ENCODE peak calls at places on chromosomes 6 and 20, in eight cellular contexts. One of them, this sample, is unnamed.

GRCh38 chr6:15244605-15245360 is 1.1 kb upstream of the JARID2 start:
- DNase-seq in mesothelial cell of epicardium: peak; percentile 71
- DNase-seq in cardiac fibroblast: peak; percentile 85
- DNase-seq in uterus: peak; percentile 82
- DNase-seq in natural killer cell: peak; percentile 66
- DNase-seq in neural crest cell: peak; percentile 42
- DNase-seq in neural progenitor cell: peak; percentile 90
- DNase-seq in GM20000: peak; percentile 77
- DNase-seq in this sample: peak; percentile 69

GRCh38 chr6:52352239-52353008 is 9.5 kb upstream of the PAQR8 start:
- DNase-seq in mesothelial cell of epicardium: no peak
- DNase-seq in cardiac fibroblast: peak; percentile 84
- DNase-seq in uterus: no peak
- DNase-seq in natural killer cell: no peak
- DNase-seq in neural crest cell: no peak
- DNase-seq in neural progenitor cell: peak; percentile 16
- DNase-seq in GM20000: peak; percentile 54
- DNase-seq in this sample: no peak

GRCh38 chr20:47133809-47134456 is 222.6 kb downstream of the ZMYND8 start:
- DNase-seq in mesothelial cell of epicardium: peak; percentile 42
- DNase-seq in cardiac fibroblast: peak; percentile 89
- DNase-seq in uterus: no peak
- DNase-seq in natural killer cell: no peak
- DNase-seq in neural crest cell: no peak
- DNase-seq in neural progenitor cell: no peak
- DNase-seq in GM20000: no peak
- DNase-seq in this sample: no peak

GRCh38 chr6:16849280-16850210 is 88.3 kb upstream of the ATXN1 start:
- DNase-seq in mesothelial cell of epicardium: no peak
- DNase-seq in cardiac fibroblast: peak; percentile 51
- DNase-seq in uterus: no peak
- DNase-seq in natural killer cell: no peak
- DNase-seq in neural crest cell: no peak
- DNase-seq in neural progenitor cell: no peak
- DNase-seq in GM20000: no peak
- DNase-seq in this sample: no peak

GRCh38 chr6:128244751-128245405 is 275.5 kb downstream of the PTPRK start:
- DNase-seq in mesothelial cell of epicardium: no peak
- DNase-seq in cardiac fibroblast: peak; percentile 17
- DNase-seq in uterus: no peak
- DNase-seq in natural killer cell: no peak
- DNase-seq in neural crest cell: no peak
- DNase-seq in neural progenitor cell: no peak
- DNase-seq in GM20000: no peak
- DNase-seq in this sample: no peak

GRCh38 chr6:129501401-129502051 is 208.5 kb downstream of the ARHGAP18 start:
- DNase-seq in mesothelial cell of epicardium: no peak
- DNase-seq in cardiac fibroblast: peak; percentile 91
- DNase-seq in uterus: peak; percentile 71
- DNase-seq in natural killer cell: no peak
- DNase-seq in neural crest cell: no peak
- DNase-seq in neural progenitor cell: peak; percentile 43
- DNase-seq in GM20000: no peak
- DNase-seq in this sample: no peak

GRCh38 chr6:146357578-146358340 is 185.9 kb upstream of the RAB32 start:
- DNase-seq in mesothelial cell of epicardium: no peak
- DNase-seq in cardiac fibroblast: peak; percentile 64
- DNase-seq in uterus: no peak
- DNase-seq in natural killer cell: no peak
- DNase-seq in neural crest cell: no peak
- DNase-seq in neural progenitor cell: no peak
- DNase-seq in GM20000: peak; percentile 5
- DNase-seq in this sample: no peak

GRCh38 chr6:30686908-30687658 is 638 bp upstream of the PPP1R18 start:
- DNase-seq in mesothelial cell of epicardium: peak; percentile 82
- DNase-seq in cardiac fibroblast: peak; percentile 98
- DNase-seq in uterus: peak; percentile 97
- DNase-seq in natural killer cell: peak; percentile 64
- DNase-seq in neural crest cell: peak; percentile 86
- DNase-seq in neural progenitor cell: peak; percentile 88
- DNase-seq in GM20000: peak; percentile 90
- DNase-seq in this sample: peak; percentile 88

GRCh38 chr6:87905101-87905517 is 142.5 kb upstream of the SPACA1 start:
- DNase-seq in mesothelial cell of epicardium: no peak
- DNase-seq in cardiac fibroblast: no peak
- DNase-seq in uterus: no peak
- DNase-seq in natural killer cell: no peak
- DNase-seq in neural crest cell: no peak
- DNase-seq in neural progenitor cell: no peak
- DNase-seq in GM20000: peak; percentile 59
- DNase-seq in this sample: no peak

GRCh38 chr20:1861347-1861987 is 33.7 kb upstream of the SIRPA start:
- DNase-seq in mesothelial cell of epicardium: no peak
- DNase-seq in cardiac fibroblast: no peak
- DNase-seq in uterus: no peak
- DNase-seq in natural killer cell: no peak
- DNase-seq in neural crest cell: no peak
- DNase-seq in neural progenitor cell: no peak
- DNase-seq in GM20000: no peak
- DNase-seq in this sample: no peak

GRCh38 chr6:73969982-73970960 is 274.3 kb downstream of the CD109 start:
- DNase-seq in mesothelial cell of epicardium: no peak
- DNase-seq in cardiac fibroblast: peak; percentile 73
- DNase-seq in uterus: peak; percentile 21
- DNase-seq in natural killer cell: no peak
- DNase-seq in neural crest cell: no peak
- DNase-seq in neural progenitor cell: peak; percentile 81
- DNase-seq in GM20000: no peak
- DNase-seq in this sample: no peak

GRCh38 chr6:111922454-111923297 is 49.4 kb upstream of the FYN start:
- DNase-seq in mesothelial cell of epicardium: no peak
- DNase-seq in cardiac fibroblast: peak; percentile 52
- DNase-seq in uterus: no peak
- DNase-seq in natural killer cell: no peak
- DNase-seq in neural crest cell: no peak
- DNase-seq in neural progenitor cell: peak; percentile 17
- DNase-seq in GM20000: no peak
- DNase-seq in this sample: no peak

GRCh38 chr6:19536838-19537237 is 300.3 kb upstream of the ID4 start:
- DNase-seq in mesothelial cell of epicardium: no peak
- DNase-seq in cardiac fibroblast: no peak
- DNase-seq in uterus: no peak
- DNase-seq in natural killer cell: no peak
- DNase-seq in neural crest cell: no peak
- DNase-seq in neural progenitor cell: no peak
- DNase-seq in GM20000: no peak
- DNase-seq in this sample: no peak

GRCh38 chr6:124869412-124869811 is 92.8 kb upstream of the RNF217 start:
- DNase-seq in mesothelial cell of epicardium: no peak
- DNase-seq in cardiac fibroblast: peak; percentile 30
- DNase-seq in uterus: no peak
- DNase-seq in natural killer cell: no peak
- DNase-seq in neural crest cell: no peak
- DNase-seq in neural progenitor cell: no peak
- DNase-seq in GM20000: no peak
- DNase-seq in this sample: no peak

DNA sequence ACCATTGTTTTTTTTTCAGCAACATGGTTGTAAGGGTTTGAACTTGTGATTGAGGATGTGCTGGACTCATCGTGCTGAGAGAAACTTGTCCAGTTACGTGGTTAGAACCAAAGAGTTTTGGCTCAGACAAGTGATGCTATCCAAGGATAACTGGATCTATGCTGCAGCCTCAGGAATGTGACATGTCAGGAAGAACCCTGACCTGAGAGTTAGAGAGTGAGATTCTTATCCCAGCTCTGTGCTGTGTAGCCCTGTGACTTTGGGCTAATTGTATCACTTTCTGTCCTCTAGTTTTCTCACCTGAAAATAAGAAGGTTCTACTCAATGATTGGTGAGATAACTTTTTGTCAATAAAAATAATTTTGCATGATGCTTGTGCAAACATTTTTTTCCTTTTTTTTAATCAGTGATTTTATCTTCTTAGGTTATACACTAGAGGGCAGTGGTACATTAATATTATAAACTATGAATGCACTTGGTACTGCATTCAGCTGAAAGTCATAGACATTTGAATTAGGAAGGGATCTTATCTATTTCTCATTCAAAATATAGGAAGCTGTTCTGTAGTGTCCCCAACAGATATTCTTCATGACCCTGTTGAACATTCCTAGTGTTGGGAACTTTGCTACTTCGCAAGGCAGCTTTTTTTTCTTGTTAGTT is 141.1 kb downstream of the RNF144B start:
- DNase-seq in mesothelial cell of epicardium: no peak
- DNase-seq in cardiac fibroblast: peak; percentile 25
- DNase-seq in uterus: no peak
- DNase-seq in natural killer cell: no peak
- DNase-seq in neural crest cell: no peak
- DNase-seq in neural progenitor cell: no peak
- DNase-seq in GM20000: no peak
- DNase-seq in this sample: no peak
- TF ChIP-seq CTCF in mesothelial cell of epicardium: peak; percentile 53
- TF ChIP-seq CTCF in cardiac fibroblast: no peak
- TF ChIP-seq CTCF in uterus: peak; percentile 19
- TF ChIP-seq CTCF in natural killer cell: no peak
- TF ChIP-seq CTCF in neural crest cell: peak; percentile 69
- TF ChIP-seq CTCF in neural progenitor cell: peak; percentile 45
- TF ChIP-seq CTCF in GM20000: no peak
- TF ChIP-seq CTCF in this sample: peak; percentile 22

DNA sequence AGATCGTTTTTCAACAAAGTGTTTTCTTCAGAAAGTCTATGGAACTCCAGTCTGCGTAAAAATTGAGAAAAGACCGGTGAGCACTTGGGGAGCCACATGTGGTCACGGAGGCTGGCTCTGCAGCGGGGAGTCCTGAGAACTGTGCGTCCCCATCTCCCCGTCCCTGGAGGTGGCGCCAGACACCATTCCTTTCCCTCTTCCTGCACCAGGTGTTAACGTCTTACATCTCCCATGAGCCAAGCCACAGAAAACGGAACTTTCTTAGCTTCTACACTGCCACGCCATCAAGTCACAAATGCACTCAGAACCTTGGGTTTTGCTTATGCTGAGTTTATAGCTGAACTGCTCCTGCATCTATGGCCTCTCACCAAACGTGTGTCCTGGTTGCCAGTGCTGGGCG is 62.6 kb downstream of the GINS1 start:
- DNase-seq in mesothelial cell of epicardium: no peak
- DNase-seq in cardiac fibroblast: peak; percentile 42
- DNase-seq in uterus: no peak
- DNase-seq in natural killer cell: no peak
- DNase-seq in neural crest cell: no peak
- DNase-seq in neural progenitor cell: peak; percentile 68
- DNase-seq in GM20000: peak; percentile 76
- DNase-seq in this sample: peak; percentile 65
- TF ChIP-seq CTCF in mesothelial cell of epicardium: no peak
- TF ChIP-seq CTCF in cardiac fibroblast: peak; percentile 45
- TF ChIP-seq CTCF in uterus: no peak
- TF ChIP-seq CTCF in natural killer cell: no peak
- TF ChIP-seq CTCF in neural crest cell: peak; percentile 57
- TF ChIP-seq CTCF in neural progenitor cell: peak; percentile 72
- TF ChIP-seq CTCF in GM20000: peak; percentile 65
- TF ChIP-seq CTCF in this sample: peak; percentile 51

GRCh38 chr6:169249057-169249456 is 4.6 kb downstream of the THBS2 start:
- DNase-seq in mesothelial cell of epicardium: no peak
- DNase-seq in cardiac fibroblast: no peak
- DNase-seq in uterus: peak; percentile 17
- DNase-seq in natural killer cell: no peak
- DNase-seq in neural crest cell: no peak
- DNase-seq in neural progenitor cell: no peak
- DNase-seq in GM20000: no peak
- DNase-seq in this sample: no peak
- TF ChIP-seq CTCF in mesothelial cell of epicardium: no peak
- TF ChIP-seq CTCF in cardiac fibroblast: no peak
- TF ChIP-seq CTCF in uterus: no peak
- TF ChIP-seq CTCF in natural killer cell: no peak
- TF ChIP-seq CTCF in neural crest cell: no peak
- TF ChIP-seq CTCF in neural progenitor cell: no peak
- TF ChIP-seq CTCF in GM20000: no peak
- TF ChIP-seq CTCF in this sample: no peak

GRCh38 chr6:138593100-138593877 is 94.0 kb upstream of the NHSL1 start:
- DNase-seq in mesothelial cell of epicardium: no peak
- DNase-seq in cardiac fibroblast: peak; percentile 97
- DNase-seq in uterus: peak; percentile 65
- DNase-seq in natural killer cell: no peak
- DNase-seq in neural crest cell: no peak
- DNase-seq in neural progenitor cell: no peak
- DNase-seq in GM20000: peak; percentile 51
- DNase-seq in this sample: peak; percentile 71

GRCh38 chr6:138588805-138589434 is 89.6 kb upstream of the NHSL1 start:
- DNase-seq in mesothelial cell of epicardium: peak; percentile 62
- DNase-seq in cardiac fibroblast: peak; percentile 88
- DNase-seq in uterus: peak; percentile 55
- DNase-seq in natural killer cell: peak; percentile 29
- DNase-seq in neural crest cell: peak; percentile 69
- DNase-seq in neural progenitor cell: peak; percentile 74
- DNase-seq in GM20000: peak; percentile 70
- DNase-seq in this sample: peak; percentile 58

GRCh38 chr6:138592698-138593097 is 93.4 kb upstream of the NHSL1 start:
- DNase-seq in mesothelial cell of epicardium: no peak
- DNase-seq in cardiac fibroblast: no peak
- DNase-seq in uterus: no peak
- DNase-seq in natural killer cell: no peak
- DNase-seq in neural crest cell: no peak
- DNase-seq in neural progenitor cell: no peak
- DNase-seq in GM20000: no peak
- DNase-seq in this sample: peak; percentile 36

GRCh38 chr6:138594042-138594636 is 94.8 kb upstream of the NHSL1 start:
- DNase-seq in mesothelial cell of epicardium: no peak
- DNase-seq in cardiac fibroblast: peak; percentile 13
- DNase-seq in uterus: no peak
- DNase-seq in natural killer cell: no peak
- DNase-seq in neural crest cell: no peak
- DNase-seq in neural progenitor cell: no peak
- DNase-seq in GM20000: no peak
- DNase-seq in this sample: no peak

DNA sequence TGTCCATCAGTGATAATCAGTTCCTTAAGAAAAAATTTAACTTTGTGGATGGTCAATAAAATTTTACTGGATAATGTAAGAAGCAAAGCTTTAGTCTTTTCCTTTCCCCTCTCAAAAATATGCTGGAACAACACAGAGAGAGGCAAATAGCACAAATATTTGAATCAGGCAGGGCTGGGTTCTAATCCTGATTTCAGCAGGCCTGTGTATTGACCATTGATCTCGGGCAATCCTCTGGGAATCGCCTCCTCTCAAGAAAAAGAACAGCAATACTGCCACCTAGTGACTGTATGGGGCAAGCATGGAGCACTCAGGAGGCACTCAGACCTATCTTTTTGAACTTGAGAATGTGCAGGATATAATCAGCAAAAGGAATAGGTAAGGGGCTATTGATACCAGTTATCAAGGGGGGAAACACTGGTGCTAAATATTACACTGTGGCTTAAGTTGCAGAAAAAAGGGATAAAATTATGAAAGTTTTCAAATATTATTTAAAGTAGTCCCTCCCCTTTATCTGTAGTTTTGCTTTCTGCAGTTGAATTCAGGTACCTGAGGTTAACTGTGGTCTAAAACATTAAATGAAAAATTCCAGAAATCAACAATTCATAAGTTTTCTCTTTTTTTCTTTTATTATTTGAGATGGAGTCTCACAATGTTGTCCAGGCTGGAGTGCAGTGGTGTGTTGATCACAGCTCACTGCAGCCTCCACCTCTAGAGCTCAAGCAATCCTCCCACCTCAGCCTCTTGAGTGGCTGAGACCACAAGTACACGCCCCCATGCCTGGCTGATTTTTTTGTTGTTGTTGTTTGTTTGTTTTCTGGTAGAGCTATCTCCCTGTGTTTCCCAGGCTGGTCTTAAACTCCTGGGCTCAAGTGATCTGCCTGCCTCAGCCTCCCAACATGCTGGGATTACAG is 91.8 kb upstream of the NHSL1 start:
- DNase-seq in mesothelial cell of epicardium: peak; percentile 58
- DNase-seq in cardiac fibroblast: peak; percentile 84
- DNase-seq in uterus: peak; percentile 48
- DNase-seq in natural killer cell: no peak
- DNase-seq in neural crest cell: peak; percentile 64
- DNase-seq in neural progenitor cell: peak; percentile 82
- DNase-seq in GM20000: peak; percentile 54
- DNase-seq in this sample: peak; percentile 62
- TF ChIP-seq CTCF in mesothelial cell of epicardium: peak; percentile 77
- TF ChIP-seq CTCF in cardiac fibroblast: peak; percentile 85
- TF ChIP-seq CTCF in uterus: peak; percentile 70
- TF ChIP-seq CTCF in natural killer cell: peak; percentile 91
- TF ChIP-seq CTCF in neural crest cell: peak; percentile 90
- TF ChIP-seq CTCF in neural progenitor cell: peak; percentile 88
- TF ChIP-seq CTCF in GM20000: peak; percentile 82
- TF ChIP-seq CTCF in this sample: peak; percentile 94